ENCODE peak calls at places on chromosomes 11 and 22, in five cellular contexts. One of them, this sample, is unnamed.

GRCh38 chr22:32352681-32353080 is 5.0 kb upstream of the RFPL3 start:
- DNase-seq in A549: peak
- DNase-seq in IMR-90: no peak
- DNase-seq in SK-N-SH: no peak
- DNase-seq in K562: no peak
- DNase-seq in this sample: no peak

GRCh38 chr22:41603873-41604332 is 14.3 kb upstream of the PMM1 start:
- DNase-seq in A549: no peak
- DNase-seq in IMR-90: no peak
- DNase-seq in SK-N-SH: no peak
- DNase-seq in K562: peak
- DNase-seq in this sample: peak

GRCh38 chr11:69908511-69909220 is 89.5 kb upstream of the FGF3 start:
- DNase-seq in A549: no peak
- DNase-seq in IMR-90: no peak
- DNase-seq in SK-N-SH: no peak
- DNase-seq in K562: no peak
- DNase-seq in this sample: no peak

GRCh38 chr22:21001601-21002325 is at the start of gene THAP7:
- DNase-seq in A549: peak
- DNase-seq in IMR-90: peak
- DNase-seq in SK-N-SH: peak
- DNase-seq in K562: peak
- DNase-seq in this sample: peak

GRCh38 chr11:78224906-78225420 is 36.2 kb downstream of the USP35 start:
- DNase-seq in A549: no peak
- DNase-seq in IMR-90: no peak
- DNase-seq in SK-N-SH: no peak
- DNase-seq in K562: no peak
- DNase-seq in this sample: no peak

GRCh38 chr22:44412136-44412731 is 85.8 kb downstream of the RTL6 start:
- DNase-seq in A549: no peak
- DNase-seq in IMR-90: no peak
- DNase-seq in SK-N-SH: peak
- DNase-seq in K562: no peak
- DNase-seq in this sample: no peak

GRCh38 chr22:42229455-42230149 is 40.9 kb downstream of the TCF20 start:
- DNase-seq in A549: no peak
- DNase-seq in IMR-90: peak
- DNase-seq in SK-N-SH: no peak
- DNase-seq in K562: no peak
- DNase-seq in this sample: no peak

GRCh38 chr11:66337103-66337899 is 1.1 kb upstream of the RIN1 start:
- DNase-seq in A549: no peak
- DNase-seq in IMR-90: peak
- DNase-seq in SK-N-SH: peak
- DNase-seq in K562: no peak
- DNase-seq in this sample: no peak

GRCh38 chr11:4511846-4512245 is 29.4 kb downstream of the OR52K1 start:
- DNase-seq in A549: no peak
- DNase-seq in IMR-90: no peak
- DNase-seq in SK-N-SH: no peak
- DNase-seq in K562: no peak
- DNase-seq in this sample: no peak

GRCh38 chr11:94776351-94777321 is 8.5 kb downstream of the AMOTL1 start:
- DNase-seq in A549: peak
- DNase-seq in IMR-90: peak
- DNase-seq in SK-N-SH: no peak
- DNase-seq in K562: no peak
- DNase-seq in this sample: no peak

GRCh38 chr22:32023251-32023827 is 19.7 kb upstream of the SLC5A1 start:
- DNase-seq in A549: no peak
- DNase-seq in IMR-90: no peak
- DNase-seq in SK-N-SH: no peak
- DNase-seq in K562: no peak
- DNase-seq in this sample: no peak

GRCh38 chr11:120185678-120186407 is 25.0 kb upstream of the OAF start:
- DNase-seq in A549: no peak
- DNase-seq in IMR-90: no peak
- DNase-seq in SK-N-SH: peak
- DNase-seq in K562: no peak
- DNase-seq in this sample: no peak

GRCh38 chr11:107957109-107957588 is 28.9 kb downstream of the RAB39A start:
- DNase-seq in A549: no peak
- DNase-seq in IMR-90: no peak
- DNase-seq in SK-N-SH: peak
- DNase-seq in K562: no peak
- DNase-seq in this sample: peak

GRCh38 chr11:9691865-9692264 is 28.0 kb downstream of the SWAP70 start:
- DNase-seq in A549: no peak
- DNase-seq in IMR-90: peak
- DNase-seq in SK-N-SH: no peak
- DNase-seq in K562: no peak
- DNase-seq in this sample: no peak

GRCh38 chr11:47443028-47443700 is 5.8 kb downstream of the RAPSN start:
- DNase-seq in A549: peak
- DNase-seq in IMR-90: no peak
- DNase-seq in SK-N-SH: peak
- DNase-seq in K562: no peak
- DNase-seq in this sample: no peak

GRCh38 chr11:820655-821512 is 2.2 kb downstream of the PNPLA2 start:
- DNase-seq in A549: peak
- DNase-seq in IMR-90: peak
- DNase-seq in SK-N-SH: no peak
- DNase-seq in K562: no peak
- DNase-seq in this sample: no peak

GRCh38 chr11:61826930-61827572 is 1.0 kb upstream of the FADS2 start:
- DNase-seq in A549: no peak
- DNase-seq in IMR-90: no peak
- DNase-seq in SK-N-SH: peak
- DNase-seq in K562: no peak
- DNase-seq in this sample: no peak

GRCh38 chr11:16527525-16528246 is 171.3 kb upstream of the SOX6 start:
- DNase-seq in A549: no peak
- DNase-seq in IMR-90: no peak
- DNase-seq in SK-N-SH: no peak
- DNase-seq in K562: no peak
- DNase-seq in this sample: no peak

GRCh38 chr22:19350476-19350859 is 58.9 kb upstream of the CLTCL1 start:
- DNase-seq in A549: no peak
- DNase-seq in IMR-90: no peak
- DNase-seq in SK-N-SH: no peak
- DNase-seq in K562: no peak
- DNase-seq in this sample: no peak

GRCh38 chr11:123939317-123939716 is at the start of gene OR4D5:
- DNase-seq in A549: no peak
- DNase-seq in IMR-90: no peak
- DNase-seq in SK-N-SH: no peak
- DNase-seq in K562: no peak
- DNase-seq in this sample: no peak

GRCh38 chr22:36612458-36612857 is 83.5 kb upstream of the EIF3D start:
- DNase-seq in A549: no peak
- DNase-seq in IMR-90: peak
- DNase-seq in SK-N-SH: no peak
- DNase-seq in K562: no peak
- DNase-seq in this sample: no peak

GRCh38 chr11:42243370-42243769 is 783.9 kb upstream of the LRRC4C start:
- DNase-seq in A549: no peak
- DNase-seq in IMR-90: no peak
- DNase-seq in SK-N-SH: no peak
- DNase-seq in K562: no peak
- DNase-seq in this sample: no peak

GRCh38 chr22:37735054-37735453 is 38.2 kb downstream of the TRIOBP start:
- DNase-seq in A549: peak
- DNase-seq in IMR-90: no peak
- DNase-seq in SK-N-SH: peak
- DNase-seq in K562: peak
- DNase-seq in this sample: no peak

DNA sequence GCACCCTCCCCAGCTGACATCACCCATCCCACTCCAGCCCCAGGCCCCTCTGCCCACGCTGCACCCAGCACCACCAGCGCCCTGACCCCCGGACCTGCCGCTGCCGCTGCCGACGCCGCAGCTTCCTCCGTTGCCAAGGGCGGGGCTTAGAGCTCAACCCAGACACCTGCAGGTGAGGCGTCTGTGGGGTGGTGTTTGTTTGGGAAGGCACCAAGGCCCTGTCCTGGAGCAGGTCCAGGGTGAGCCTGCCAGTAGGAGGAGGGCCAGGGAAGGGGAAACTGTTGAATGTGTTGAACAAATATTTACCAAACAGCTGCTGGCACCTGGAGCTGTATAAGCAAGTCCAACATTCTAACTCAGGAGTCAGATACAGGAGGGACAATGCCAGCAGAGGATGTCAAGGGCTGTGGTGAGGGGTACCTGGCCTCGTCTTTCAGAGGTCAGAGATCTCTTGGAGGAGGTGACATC is 3.1 kb downstream of the VEGFB start:
- DNase-seq in A549: no peak
- DNase-seq in IMR-90: no peak
- DNase-seq in SK-N-SH: no peak
- DNase-seq in K562: no peak
- DNase-seq in this sample: no peak
- TF ChIP-seq RCOR1 in A549: no peak
- TF ChIP-seq RCOR1 in IMR-90: no peak
- TF ChIP-seq RCOR1 in SK-N-SH: no peak
- TF ChIP-seq RCOR1 in K562: no peak
- TF ChIP-seq RCOR1 in this sample: no peak

GRCh38 chr11:115290479-115291390 is 213.5 kb downstream of the CADM1 start:
- DNase-seq in A549: no peak
- DNase-seq in IMR-90: no peak
- DNase-seq in SK-N-SH: peak
- DNase-seq in K562: no peak
- DNase-seq in this sample: no peak

GRCh38 chr11:115284766-115285165 is 219.4 kb downstream of the CADM1 start:
- DNase-seq in A549: no peak
- DNase-seq in IMR-90: peak
- DNase-seq in SK-N-SH: no peak
- DNase-seq in K562: no peak
- DNase-seq in this sample: no peak

GRCh38 chr11:115287266-115287665 is 216.9 kb downstream of the CADM1 start:
- DNase-seq in A549: no peak
- DNase-seq in IMR-90: no peak
- DNase-seq in SK-N-SH: no peak
- DNase-seq in K562: no peak
- DNase-seq in this sample: no peak

GRCh38 chr11:115291391-115291744 is 212.8 kb downstream of the CADM1 start:
- DNase-seq in A549: no peak
- DNase-seq in IMR-90: no peak
- DNase-seq in SK-N-SH: peak
- DNase-seq in K562: no peak
- DNase-seq in this sample: no peak

DNA sequence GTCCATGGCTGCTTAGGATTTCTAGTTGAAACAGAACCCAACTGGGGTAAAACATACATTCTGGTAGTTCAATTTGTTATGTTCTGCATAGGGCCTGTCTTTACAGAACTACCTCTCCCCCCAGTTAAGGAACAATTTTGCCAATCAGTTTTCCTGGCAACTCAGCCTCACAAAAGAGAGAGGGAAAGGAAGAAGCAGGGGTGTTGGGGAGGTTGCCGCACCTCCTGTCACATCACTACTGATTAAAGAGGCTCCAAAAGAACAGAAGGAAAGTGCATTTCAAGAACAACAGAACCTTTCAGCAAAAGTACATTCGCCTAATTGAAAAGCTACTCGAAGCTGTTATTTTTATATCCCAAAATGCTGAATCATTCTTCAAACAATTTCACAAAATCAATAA is 217.6 kb downstream of the CADM1 start:
- DNase-seq in A549: no peak
- DNase-seq in IMR-90: no peak
- DNase-seq in SK-N-SH: no peak
- DNase-seq in K562: no peak
- DNase-seq in this sample: no peak
- TF ChIP-seq RCOR1 in A549: no peak
- TF ChIP-seq RCOR1 in IMR-90: no peak
- TF ChIP-seq RCOR1 in SK-N-SH: no peak
- TF ChIP-seq RCOR1 in K562: no peak
- TF ChIP-seq RCOR1 in this sample: no peak

GRCh38 chr11:134479206-134479955 is 67.3 kb upstream of the B3GAT1 start:
- DNase-seq in A549: no peak
- DNase-seq in IMR-90: no peak
- DNase-seq in SK-N-SH: no peak
- DNase-seq in K562: no peak
- DNase-seq in this sample: no peak

GRCh38 chr11:134482865-134483264 is 70.8 kb upstream of the B3GAT1 start:
- DNase-seq in A549: no peak
- DNase-seq in IMR-90: no peak
- DNase-seq in SK-N-SH: no peak
- DNase-seq in K562: no peak
- DNase-seq in this sample: no peak

GRCh38 chr11:134482128-134482527 is 70.1 kb upstream of the B3GAT1 start:
- DNase-seq in A549: no peak
- DNase-seq in IMR-90: no peak
- DNase-seq in SK-N-SH: no peak
- DNase-seq in K562: no peak
- DNase-seq in this sample: no peak

GRCh38 chr11:134480129-134480652 is 68.1 kb upstream of the B3GAT1 start:
- DNase-seq in A549: no peak
- DNase-seq in IMR-90: no peak
- DNase-seq in SK-N-SH: no peak
- DNase-seq in K562: no peak
- DNase-seq in this sample: no peak

GRCh38 chr11:134481135-134481534 is 69.1 kb upstream of the B3GAT1 start:
- DNase-seq in A549: no peak
- DNase-seq in IMR-90: no peak
- DNase-seq in SK-N-SH: no peak
- DNase-seq in K562: no peak
- DNase-seq in this sample: no peak
- TF ChIP-seq RCOR1 in A549: no peak
- TF ChIP-seq RCOR1 in IMR-90: no peak
- TF ChIP-seq RCOR1 in SK-N-SH: no peak
- TF ChIP-seq RCOR1 in K562: no peak
- TF ChIP-seq RCOR1 in this sample: no peak

DNA sequence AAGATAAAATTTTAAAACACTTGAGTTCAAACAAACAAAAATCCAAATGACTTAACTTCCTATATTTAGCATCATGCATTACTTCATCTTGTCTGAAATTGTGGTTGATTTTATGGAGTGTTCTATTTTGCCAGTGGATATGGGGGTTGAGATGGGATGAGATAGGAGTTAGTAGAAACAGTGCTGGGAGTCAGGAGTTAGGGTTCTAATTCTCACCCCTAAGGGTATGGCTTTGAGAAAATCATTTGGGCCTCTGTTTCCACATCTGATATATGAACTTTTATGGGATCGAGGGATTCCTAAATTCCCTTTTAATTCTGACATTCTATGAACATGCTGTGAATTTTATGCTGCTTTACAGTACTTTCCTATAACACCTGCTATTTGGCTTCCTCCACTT is 5.3 kb upstream of the CALCA start:
- DNase-seq in A549: no peak
- DNase-seq in IMR-90: no peak
- DNase-seq in SK-N-SH: no peak
- DNase-seq in K562: no peak
- DNase-seq in this sample: no peak
- TF ChIP-seq RCOR1 in A549: no peak
- TF ChIP-seq RCOR1 in IMR-90: no peak
- TF ChIP-seq RCOR1 in SK-N-SH: no peak
- TF ChIP-seq RCOR1 in K562: no peak
- TF ChIP-seq RCOR1 in this sample: no peak